ENCODE peak calls at places on chromosome 2, in four cellular contexts. S is WTC11, O is GM12865, B is psoas muscle. G is an unnamed sample.

GRCh38 chr2:43019536-43020183 is 206.7 kb downstream of the ZFP36L2 start:
- DNase-seq in S (no peak), O (no peak), B (no peak), G (no peak)

GRCh38 chr2:86700705-86701104 is 19.4 kb upstream of the RMND5A start:
- DNase-seq in S (no peak), O (no peak), B (no peak), G (no peak)

GRCh38 chr2:218343591-218343990 is 13.1 kb upstream of the CATIP start:
- DNase-seq in S (no peak), O (no peak), B (no peak), G (no peak)

GRCh38 chr2:185279999-185280398 is 458.6 kb upstream of the FSIP2 start:
- DNase-seq in S (no peak), O (peak; percentile 7), B (no peak), G (no peak)

GRCh38 chr2:89833780-89834117 is 1142.3 kb downstream of the RPIA start:
- DNase-seq in S (no peak), O (peak; percentile 34), B (no peak), G (no peak)

GRCh38 chr2:109510136-109511028 is 103.4 kb downstream of the SEPTIN10 start:
- DNase-seq in S (peak; percentile 82), O (peak; percentile 83), B (peak; percentile 89), G (peak; percentile 77)

GRCh38 chr2:142757111-142757510 is 120.4 kb upstream of the KYNU start:
- DNase-seq in S (no peak), O (no peak), B (no peak), G (no peak)

GRCh38 chr2:157178865-157179264 is 78.6 kb upstream of the GALNT5 start:
- DNase-seq in S (peak; percentile 20), O (no peak), B (no peak), G (no peak)

GRCh38 chr2:429142-429541 is 141.3 kb upstream of the ALKAL2 start:
- DNase-seq in S (no peak), O (no peak), B (no peak), G (no peak)

GRCh38 chr2:147125145-147125544 is 719.7 kb upstream of the ACVR2A start:
- DNase-seq in S (no peak), O (no peak), B (no peak), G (no peak)

GRCh38 chr2:151153601-151154000 is 108.1 kb downstream of the RBM43 start:
- DNase-seq in S (no peak), O (no peak), B (no peak), G (no peak)

GRCh38 chr2:205477016-205477705 is 205.1 kb upstream of the NRP2 start:
- DNase-seq in S (no peak), O (no peak), B (no peak), G (no peak)

GRCh38 chr2:164737612-164738081 is 104.0 kb downstream of the COBLL1 start:
- DNase-seq in S (peak; percentile 67), O (peak; percentile 50), B (peak; percentile 55), G (peak; percentile 60)

GRCh38 chr2:120456867-120457266 is 110.9 kb downstream of the INHBB start:
- DNase-seq in S (no peak), O (no peak), B (no peak), G (no peak)
- TF ChIP-seq CTCF in S (peak; percentile 41), O (no peak), B (no peak), G (no peak)

DNA sequence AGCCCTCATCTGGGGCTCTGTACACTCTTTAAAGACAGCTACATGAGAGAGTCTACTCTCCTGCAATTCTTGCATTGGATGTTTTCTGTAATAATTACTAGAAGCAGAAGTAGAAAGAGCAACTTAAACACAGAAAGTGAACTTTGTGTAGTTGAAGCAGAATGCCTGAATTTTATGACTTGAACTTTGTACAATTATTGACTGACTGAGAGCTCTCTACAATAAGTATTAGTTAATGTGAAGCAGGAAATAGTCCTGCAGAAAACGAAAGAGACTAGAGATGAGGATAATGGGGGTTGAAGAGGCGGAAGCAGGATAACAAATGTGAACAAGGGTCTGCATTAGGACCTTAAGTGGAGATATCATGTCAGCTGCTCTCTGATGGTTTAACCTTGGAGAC is 79.2 kb upstream of the STK39 start:
- DNase-seq in S (no peak), O (no peak), B (no peak), G (no peak)
- TF ChIP-seq CTCF in S (no peak), O (no peak), B (no peak), G (no peak)

GRCh38 chr2:224241812-224242211 is 160.1 kb downstream of the FAM124B start:
- DNase-seq in S (no peak), O (no peak), B (no peak), G (no peak)
- TF ChIP-seq CTCF in S (no peak), O (no peak), B (no peak), G (no peak)

DNA sequence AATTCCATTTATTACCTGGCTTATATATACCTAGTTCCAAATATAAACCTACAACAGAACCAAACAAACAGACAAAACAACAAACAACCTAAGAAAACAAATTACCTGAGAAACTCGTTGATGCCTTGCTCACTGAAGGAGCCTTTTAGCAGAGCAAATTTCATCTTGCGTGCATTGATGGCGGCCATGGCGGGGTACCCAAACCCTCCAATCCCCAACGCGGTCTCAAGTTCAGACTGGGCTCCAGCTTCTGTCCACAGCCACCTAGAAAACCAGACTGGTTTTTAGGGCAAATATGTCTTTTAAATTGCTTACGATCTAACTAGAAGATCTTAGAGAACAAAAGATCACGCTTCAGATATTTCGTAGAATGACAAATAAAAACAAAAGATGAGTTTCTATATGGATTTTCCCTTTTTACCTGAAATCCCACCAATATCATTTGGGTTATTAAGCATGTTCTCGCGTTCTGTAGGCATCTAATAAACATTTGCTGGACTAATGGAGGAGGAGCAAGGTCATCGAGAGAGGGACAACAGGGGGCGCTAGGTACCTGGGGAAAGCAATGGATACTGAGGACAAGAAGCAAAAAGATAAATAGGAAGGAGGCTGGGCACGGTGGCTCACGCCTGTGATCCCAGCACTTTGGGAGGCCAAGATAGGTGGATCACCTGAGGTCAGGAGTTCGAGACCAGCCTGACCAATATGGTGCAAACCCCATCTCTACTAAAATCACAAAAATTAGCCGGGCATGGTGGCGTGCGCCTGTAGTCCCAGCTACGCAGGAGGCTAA is 25.2 kb downstream of the PDIA6 start:
- DNase-seq in S (peak; percentile 72), O (peak; percentile 52), B (no peak), G (no peak)
- TF ChIP-seq CTCF in S (no peak), O (peak; percentile 37), B (no peak), G (no peak)

DNA sequence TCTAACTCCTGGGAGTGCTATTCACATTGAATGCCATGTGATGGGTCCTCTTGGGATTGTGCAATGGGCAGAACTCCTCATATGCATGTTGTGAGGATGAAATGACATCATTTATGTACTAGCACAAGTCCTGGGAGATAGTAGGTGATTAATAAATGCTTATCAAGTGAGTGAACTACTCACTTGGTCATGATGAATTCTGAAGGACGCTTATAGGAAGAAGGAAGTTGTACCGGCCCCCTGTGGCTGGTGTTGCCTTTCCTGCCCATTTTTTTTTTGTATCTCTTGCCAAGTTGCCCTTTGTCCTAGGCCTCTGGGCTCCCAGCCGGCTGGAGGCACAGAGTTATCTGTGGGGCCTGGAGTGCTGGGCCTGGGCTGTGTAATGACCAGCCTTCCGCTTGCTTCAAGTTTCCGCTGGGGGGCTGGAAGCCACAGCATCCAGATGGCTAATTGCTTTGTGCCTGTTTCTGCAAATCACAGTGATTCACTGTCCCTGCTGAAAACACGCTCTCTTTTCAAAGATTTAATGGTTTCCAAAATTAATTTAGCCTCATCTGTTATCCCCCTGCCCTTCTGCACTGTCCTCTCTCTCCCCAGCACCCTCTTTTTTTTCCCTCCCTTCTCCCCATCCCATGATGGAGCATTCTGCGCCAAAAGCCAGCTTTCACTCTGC is 33.7 kb upstream of the MRPL33 start:
- DNase-seq in S (no peak), O (no peak), B (no peak), G (no peak)
- TF ChIP-seq CTCF in S (no peak), O (no peak), B (no peak), G (no peak)

G was measured in lower lobe of right lung.